ENCODE peak calls at places on chromosomes 5 and 9, in nine cellular contexts. A, U, R, K, X, E, N, D and Z are unnamed samples. For H3K27me3 and H3K9me3, the result is how much of the 10 kb centered on the place peaks cover.

GRCh38 chr5:53601570-53601969 is 41.1 kb downstream of the NDUFS4 start:
- DNase-seq in A (no peak), U (no peak), R (no peak), K (no peak), X (no peak), E (peak), N (no peak), D (peak), Z (no peak)

GRCh38 chr5:17895296-17896058 is 261.2 kb downstream of the TAF11L14 start:
- DNase-seq in A (no peak), U (no peak), R (no peak), K (no peak), X (no peak), E (peak), N (no peak), D (no peak), Z (no peak)

GRCh38 chr5:9094582-9094981 is 451.3 kb downstream of the SEMA5A start:
- DNase-seq in A (no peak), U (no peak), R (no peak), K (no peak), X (no peak), E (no peak), N (no peak), D (no peak), Z (no peak)

GRCh38 chr9:113853333-113853732 is 22.8 kb upstream of the ZNF618 start:
- DNase-seq in A (no peak), U (no peak), R (peak), K (no peak), X (no peak), E (no peak), N (no peak), D (no peak), Z (no peak)

GRCh38 chr9:136235171-136235570 is 10.4 kb downstream of the QSOX2 start:
- DNase-seq in A (no peak), U (no peak), R (no peak), K (no peak), X (no peak), E (no peak), N (no peak), D (no peak), Z (no peak)

GRCh38 chr5:72140711-72141110 is 33.4 kb downstream of the MAP1B start:
- DNase-seq in A (no peak), U (no peak), R (no peak), K (no peak), X (no peak), E (no peak), N (no peak), D (no peak), Z (no peak)

GRCh38 chr5:143262393-143263174 is 140.9 kb downstream of the NR3C1 start:
- DNase-seq in A (no peak), U (no peak), R (no peak), K (no peak), X (no peak), E (no peak), N (no peak), D (peak), Z (no peak)

GRCh38 chr9:127168756-127169506 is 46.5 kb upstream of the ANGPTL2 start:
- DNase-seq in A (no peak), U (no peak), R (no peak), K (peak), X (no peak), E (no peak), N (no peak), D (no peak), Z (no peak)

GRCh38 chr5:540215-541147 is 16.2 kb upstream of the SLC9A3 start:
- DNase-seq in A (no peak), U (peak), R (no peak), K (no peak), X (peak), E (no peak), N (no peak), D (no peak), Z (no peak)

GRCh38 chr9:17688834-17689233 is 110.0 kb downstream of the SH3GL2 start:
- DNase-seq in A (no peak), U (no peak), R (no peak), K (no peak), X (no peak), E (no peak), N (no peak), D (no peak), Z (no peak)

GRCh38 chr9:135797507-135798302 is 95.7 kb downstream of the KCNT1 start:
- DNase-seq in A (no peak), U (no peak), R (peak), K (peak), X (no peak), E (no peak), N (no peak), D (no peak), Z (no peak)

GRCh38 chr9:125807065-125807464 is 59.9 kb downstream of the PBX3 start:
- DNase-seq in A (no peak), U (no peak), R (no peak), K (no peak), X (no peak), E (no peak), N (no peak), D (no peak), Z (no peak)

GRCh38 chr5:138956801-138957200 is 81.7 kb upstream of the LRRTM2 start:
- DNase-seq in A (no peak), U (no peak), R (no peak), K (no peak), X (no peak), E (no peak), N (no peak), D (no peak), Z (no peak)

GRCh38 chr5:155402927-155403645 is 389.5 kb downstream of the KIF4B start:
- DNase-seq in A (no peak), U (no peak), R (no peak), K (no peak), X (no peak), E (peak), N (no peak), D (no peak), Z (no peak)

GRCh38 chr9:119998614-119999013 is 581.4 kb downstream of the CDK5RAP2 start:
- DNase-seq in A (no peak), U (no peak), R (no peak), K (no peak), X (no peak), E (no peak), N (no peak), D (no peak), Z (no peak)

GRCh38 chr5:116076496-116076895 is 8.3 kb upstream of the COMMD10 start:
- DNase-seq in A (no peak), U (no peak), R (no peak), K (no peak), X (no peak), E (no peak), N (no peak), D (no peak), Z (no peak)

GRCh38 chr5:62206150-62206829 is 99.7 kb upstream of the KIF2A start:
- DNase-seq in A (no peak), U (no peak), R (peak), K (no peak), X (no peak), E (no peak), N (no peak), D (no peak), Z (no peak)

GRCh38 chr5:53368516-53368915 is 111.9 kb upstream of the FST start:
- DNase-seq in A (no peak), U (no peak), R (no peak), K (no peak), X (no peak), E (no peak), N (no peak), D (peak), Z (no peak)

GRCh38 chr9:107488400-107489143 is 997 bp downstream of the KLF4 start:
- DNase-seq in A (peak), U (peak), R (peak), K (peak), X (peak), E (no peak), N (peak), D (peak), Z (no peak)

GRCh38 chr5:14595189-14595588 is 13.6 kb downstream of the OTULINL start:
- DNase-seq in A (no peak), U (no peak), R (no peak), K (no peak), X (no peak), E (no peak), N (no peak), D (no peak), Z (no peak)

GRCh38 chr9:19201899-19202891 is 28.3 kb upstream of the DENND4C start:
- DNase-seq in A (no peak), U (peak), R (peak), K (no peak), X (no peak), E (no peak), N (no peak), D (peak), Z (no peak)

GRCh38 chr9:129208191-129209091 is 30.4 kb upstream of the IER5L start:
- DNase-seq in A (no peak), U (no peak), R (peak), K (peak), X (no peak), E (peak), N (no peak), D (no peak), Z (no peak)

GRCh38 chr9:137757613-137758029 is 120.0 kb upstream of the CACNA1B start:
- DNase-seq in A (no peak), U (peak), R (no peak), K (no peak), X (no peak), E (no peak), N (no peak), D (no peak), Z (no peak)

GRCh38 chr9:20408513-20408912 is 213.8 kb downstream of the MLLT3 start:
- DNase-seq in A (no peak), U (peak), R (peak), K (no peak), X (no peak), E (no peak), N (no peak), D (no peak), Z (no peak)

GRCh38 chr5:168168978-168169696 is 122.3 kb upstream of the WWC1 start:
- DNase-seq in A (no peak), U (no peak), R (no peak), K (no peak), X (no peak), E (no peak), N (no peak), D (no peak), Z (no peak)

DNA sequence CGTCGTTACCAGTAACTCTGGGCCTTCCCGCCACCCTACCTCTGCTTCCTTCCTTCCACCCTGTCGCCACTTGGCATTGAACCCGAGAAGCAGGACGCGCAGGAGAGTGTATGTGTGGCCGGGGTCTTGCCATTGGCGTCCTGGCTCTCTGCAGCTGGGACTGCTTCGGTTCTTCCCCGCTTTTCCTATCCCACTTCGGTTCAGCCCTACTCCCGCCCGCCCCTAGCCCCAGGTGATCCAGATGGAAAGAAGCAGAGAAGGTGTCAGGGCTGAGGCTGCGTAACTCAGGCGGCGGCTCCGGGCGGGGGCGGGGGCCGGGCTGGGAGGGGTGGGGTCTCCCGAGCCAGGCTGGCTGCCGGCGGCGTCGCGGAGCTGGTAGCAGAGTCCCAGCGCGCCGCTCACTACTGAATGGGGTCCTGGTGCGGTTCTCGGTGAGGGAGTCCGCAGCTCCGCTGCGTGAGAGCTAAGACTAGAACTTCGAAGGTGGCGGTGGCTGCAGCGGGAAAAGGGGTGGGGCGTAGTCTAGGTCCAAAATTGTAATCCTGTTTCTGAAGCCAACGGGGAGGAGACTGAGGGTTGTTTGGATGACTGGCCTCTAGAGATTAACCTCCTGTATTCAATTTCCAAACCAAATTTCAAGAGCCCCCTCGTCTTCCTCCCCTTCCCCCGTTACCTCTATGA is 1.3 kb downstream of the PRR16 start:
- DNase-seq in A (no peak), U (peak), R (peak), K (peak), X (no peak), E (no peak), N (no peak), D (no peak), Z (no peak)
- H3K27me3 ChIP-seq in A (under half), U (half or more), R (half or more), K (under half), X (under half), E (under half), N (under half), D (under half), Z (under half)

GRCh38 chr5:85249204-85249603 is 864.5 kb upstream of the EDIL3 start:
- DNase-seq in A (no peak), U (no peak), R (no peak), K (no peak), X (no peak), E (no peak), N (no peak), D (no peak), Z (no peak)
- H3K9me3 ChIP-seq in A (under half), U (under half), R (under half), K (under half), X (under half), E (under half), N (under half), D (under half), Z (under half)

GRCh38 chr9:124040186-124040920 is 28.8 kb downstream of the LHX2 start:
- DNase-seq in A (no peak), U (no peak), R (peak), K (no peak), X (no peak), E (no peak), N (no peak), D (no peak), Z (no peak)
- H3K27me3 ChIP-seq in A (under half), U (half or more), R (half or more), K (half or more), X (half or more), E (half or more), N (half or more), D (half or more), Z (under half)

GRCh38 chr5:180235846-180236245 is 26.8 kb upstream of the RASGEF1C start:
- DNase-seq in A (no peak), U (no peak), R (no peak), K (no peak), X (no peak), E (peak), N (no peak), D (no peak), Z (no peak)

GRCh38 chr5:180234271-180234670 is 25.3 kb upstream of the RASGEF1C start:
- DNase-seq in A (no peak), U (no peak), R (no peak), K (no peak), X (no peak), E (no peak), N (no peak), D (no peak), Z (no peak)

GRCh38 chr5:180238631-180239030 is 29.6 kb upstream of the RASGEF1C start:
- DNase-seq in A (no peak), U (no peak), R (no peak), K (no peak), X (no peak), E (no peak), N (no peak), D (no peak), Z (no peak)

GRCh38 chr5:180233729-180234128 is 24.7 kb upstream of the RASGEF1C start:
- DNase-seq in A (no peak), U (no peak), R (no peak), K (no peak), X (no peak), E (no peak), N (no peak), D (no peak), Z (no peak)

GRCh38 chr5:180235077-180235476 is 26.1 kb upstream of the RASGEF1C start:
- DNase-seq in A (no peak), U (no peak), R (peak), K (no peak), X (no peak), E (no peak), N (no peak), D (no peak), Z (no peak)
- H3K9me3 ChIP-seq in A (under half), U (under half), R (under half), K (under half), X (under half), E (under half), N (under half), D (under half), Z (under half)

GRCh38 chr9:133643978-133644760 is 8.0 kb downstream of the DBH start:
- DNase-seq in A (no peak), U (no peak), R (no peak), K (no peak), X (peak), E (no peak), N (no peak), D (no peak), Z (no peak)
- H3K27me3 ChIP-seq in A (under half), U (under half), R (under half), K (half or more), X (under half), E (under half), N (under half), D (half or more), Z (under half)

DNA sequence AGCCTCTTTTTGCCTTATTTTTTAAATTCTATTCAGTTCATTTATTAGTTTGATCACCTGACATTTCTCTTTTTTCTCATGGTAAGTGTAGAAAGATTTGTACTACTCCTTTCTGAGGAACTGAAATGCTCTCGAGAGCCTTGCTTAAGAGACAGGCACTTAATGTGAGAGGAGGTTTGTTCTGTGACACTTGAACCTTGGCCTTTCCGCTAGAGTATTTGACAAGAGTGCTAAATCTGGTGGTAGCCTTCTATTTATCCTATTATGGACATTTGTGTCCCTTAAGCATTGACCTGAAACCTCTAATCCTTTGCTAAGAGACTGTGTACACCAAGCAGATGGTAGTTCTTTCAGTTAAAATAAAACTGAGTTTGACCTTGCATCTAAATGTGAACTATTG is 805.0 kb upstream of the PTPRD start:
- DNase-seq in A (no peak), U (no peak), R (no peak), K (no peak), X (no peak), E (no peak), N (no peak), D (no peak), Z (no peak)
- H3K9me3 ChIP-seq in A (under half), U (under half), R (under half), K (under half), X (under half), E (under half), N (under half), D (under half), Z (under half)

GRCh38 chr9:109551651-109552050 is 53.5 kb upstream of the PTPN3 start:
- DNase-seq in A (no peak), U (no peak), R (no peak), K (no peak), X (no peak), E (no peak), N (no peak), D (no peak), Z (no peak)
- H3K27me3 ChIP-seq in A (under half), U (under half), R (under half), K (under half), X (under half), E (under half), N (under half), D (under half), Z (under half)

DNA sequence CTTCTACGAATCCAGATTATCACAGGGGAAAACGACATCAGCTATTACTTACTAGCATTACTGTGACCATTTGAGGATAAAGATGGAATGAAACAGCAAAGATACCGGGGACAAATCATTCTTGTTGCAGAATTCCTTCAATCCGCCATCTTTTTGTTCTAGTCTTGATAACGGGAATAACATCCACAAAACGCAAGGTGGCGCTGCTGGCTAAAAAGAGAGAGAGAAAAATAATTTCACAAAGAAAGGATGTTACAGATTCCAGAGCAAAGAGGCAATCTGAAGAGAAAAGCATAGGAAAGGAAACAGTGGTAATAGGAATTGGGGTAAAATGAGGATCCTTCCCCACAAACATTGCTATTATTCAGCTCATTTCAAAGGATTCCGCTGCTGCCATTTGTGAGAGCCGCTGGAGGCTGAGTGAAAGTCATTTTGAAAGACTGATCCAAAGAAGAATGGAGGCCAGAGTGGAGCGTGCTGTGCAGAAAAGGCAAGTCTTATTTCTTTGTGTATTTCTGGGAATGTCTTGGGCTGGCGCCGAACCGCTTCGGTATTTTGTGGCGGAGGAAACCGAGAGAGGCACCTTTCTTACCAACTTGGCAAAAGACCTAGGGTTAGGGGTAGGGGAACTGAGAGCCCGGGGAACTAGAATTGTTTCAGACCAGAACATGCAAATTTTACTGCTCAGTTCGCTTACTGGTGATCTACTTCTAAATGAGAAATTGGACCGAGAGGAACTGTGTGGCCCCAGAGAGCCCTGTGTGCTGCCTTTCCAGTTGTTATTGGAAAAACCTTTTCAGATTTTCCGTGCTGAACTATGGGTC is at the start of gene PCDHB7:
- DNase-seq in A (no peak), U (no peak), R (peak), K (peak), X (no peak), E (no peak), N (no peak), D (no peak), Z (no peak)
- H3K9me3 ChIP-seq in A (under half), U (under half), R (under half), K (under half), X (under half), E (under half), N (under half), D (under half), Z (under half)

GRCh38 chr5:158074597-158074991 is 215.6 kb upstream of the CLINT1 start:
- DNase-seq in A (no peak), U (no peak), R (no peak), K (no peak), X (no peak), E (no peak), N (no peak), D (no peak), Z (no peak)
- H3K27me3 ChIP-seq in A (under half), U (under half), R (under half), K (under half), X (under half), E (under half), N (under half), D (under half), Z (under half)